ENCODE peak calls at places on chromosome 7, in six cellular contexts. U, X, S, C, W and G are unnamed samples.

GRCh38 chr7:46685051-46685450 is 764.0 kb upstream of the IGFBP3 start:
- DNase-seq in C (peak), U (peak), X (no peak), S (no peak), W (no peak), G (no peak)

GRCh38 chr7:154881046-154881445 is 121.9 kb downstream of the PAXIP1 start:
- DNase-seq in S (no peak), U (no peak), W (no peak), X (no peak), C (no peak), G (no peak)

GRCh38 chr7:51645298-51645697 is 328.7 kb upstream of the COBL start:
- DNase-seq in C (no peak), X (no peak), S (peak), W (no peak), U (no peak), G (no peak)

GRCh38 chr7:83452256-83452655 is 196.7 kb downstream of the SEMA3E start:
- DNase-seq in S (no peak), X (no peak), W (peak), U (no peak), C (no peak), G (no peak)

GRCh38 chr7:71173955-71174354 is 42.0 kb downstream of the GALNT17 start:
- DNase-seq in C (no peak), X (no peak), W (no peak), U (no peak), S (no peak), G (no peak)

GRCh38 chr7:150431839-150432658 is 18.4 kb upstream of the GIMAP8 start:
- DNase-seq in X (no peak), S (no peak), W (no peak), U (no peak), C (no peak), G (no peak)

GRCh38 chr7:22586806-22587180 is 86.8 kb upstream of the STEAP1B start:
- DNase-seq in U (peak), X (no peak), C (peak), S (no peak), W (peak), G (peak)

GRCh38 chr7:16504019-16504418 is 22.6 kb upstream of the LRRC72 start:
- DNase-seq in X (no peak), C (no peak), U (peak), W (no peak), S (no peak), G (no peak)

GRCh38 chr7:33882040-33882800 is 23.1 kb upstream of the BMPER start:
- DNase-seq in S (no peak), C (no peak), X (no peak), W (no peak), U (no peak), G (no peak)

GRCh38 chr7:36840930-36841329 is 116.6 kb upstream of the AOAH start:
- DNase-seq in C (no peak), S (no peak), W (no peak), X (no peak), U (no peak), G (no peak)

GRCh38 chr7:157429001-157429679 is 92.3 kb downstream of the DNAJB6 start:
- DNase-seq in W (no peak), S (no peak), X (no peak), C (no peak), U (no peak), G (no peak)

GRCh38 chr7:139692723-139693122 is 85.1 kb downstream of the HIPK2 start:
- DNase-seq in C (no peak), X (no peak), S (no peak), W (no peak), U (no peak), G (no peak)

GRCh38 chr7:100119701-100120517 is 475 bp downstream of the CNPY4 start:
- DNase-seq in S (peak), W (peak), U (peak), C (no peak), X (no peak), G (peak)

GRCh38 chr7:117951285-117951684 is 78.0 kb upstream of the CTTNBP2 start:
- DNase-seq in U (no peak), W (no peak), S (no peak), C (no peak), X (no peak), G (peak)

GRCh38 chr7:7972927-7973594 is 4.5 kb downstream of the GLCCI1 start:
- DNase-seq in W (no peak), X (no peak), U (no peak), C (no peak), S (no peak), G (no peak)

GRCh38 chr7:12316925-12317324 is 86.7 kb downstream of the VWDE start:
- DNase-seq in X (no peak), S (no peak), W (no peak), U (no peak), C (no peak), G (no peak)

GRCh38 chr7:42618649-42619315 is 293.1 kb downstream of the C7orf25 start:
- DNase-seq in U (no peak), X (no peak), S (no peak), W (no peak), C (no peak), G (peak)

GRCh38 chr7:155722118-155722517 is 77.7 kb downstream of the RBM33 start:
- DNase-seq in X (no peak), S (no peak), W (no peak), C (no peak), U (no peak), G (no peak)

GRCh38 chr7:44574286-44574872 is 671 bp upstream of the DDX56 start:
- DNase-seq in C (no peak), W (no peak), S (no peak), X (no peak), U (no peak), G (no peak)

GRCh38 chr7:98205162-98205845 is 5.9 kb upstream of the BHLHA15 start:
- DNase-seq in W (no peak), U (no peak), X (no peak), S (no peak), C (no peak), G (no peak)

GRCh38 chr7:69182596-69183467 is 415.4 kb upstream of the AUTS2 start:
- DNase-seq in U (no peak), C (no peak), X (no peak), W (no peak), S (no peak), G (no peak)

GRCh38 chr7:157975401-157976372 is 611.9 kb downstream of the PTPRN2 start:
- DNase-seq in C (no peak), U (no peak), X (no peak), W (no peak), S (no peak), G (no peak)

GRCh38 chr7:108254259-108254658 is 124.1 kb upstream of the LAMB4 start:
- DNase-seq in U (no peak), W (no peak), X (no peak), S (no peak), C (no peak), G (no peak)

GRCh38 chr7:67777119-67777518 is 780.5 kb downstream of the TYW1 start:
- DNase-seq in X (no peak), C (no peak), U (no peak), S (no peak), W (no peak), G (peak)

GRCh38 chr7:157097056-157097329 is 41.7 kb upstream of the UBE3C start:
- DNase-seq in C (no peak), U (no peak), X (no peak), S (peak), W (no peak), G (no peak)

GRCh38 chr7:96658011-96658391 is 51.6 kb downstream of the SEM1 start:
- DNase-seq in S (no peak), W (no peak), C (peak), U (no peak), X (no peak), G (no peak)

GRCh38 chr7:46972205-46972604 is 609.7 kb downstream of the TNS3 start:
- DNase-seq in W (no peak), X (no peak), C (peak), U (peak), S (no peak), G (peak)

GRCh38 chr7:28358423-28358868 is 53.9 kb upstream of the CREB5 start:
- DNase-seq in C (peak), U (peak), X (no peak), W (no peak), S (no peak), G (peak)

GRCh38 chr7:120743128-120743527 is 114.8 kb downstream of the TSPAN12 start:
- DNase-seq in C (no peak), U (peak), W (no peak), S (no peak), X (no peak), G (peak)

GRCh38 chr7:138127996-138128395 is 51.7 kb downstream of the AKR1D1 start:
- DNase-seq in S (no peak), W (no peak), C (no peak), X (no peak), U (no peak), G (peak)

GRCh38 chr7:150399861-150400778 is 21.0 kb downstream of the ZNF775 start:
- DNase-seq in X (no peak), U (peak), C (no peak), W (no peak), S (no peak), G (peak)